ENCODE peak calls at places on chromosomes 11 and 22, in five cellular contexts. S is PC-3, J is neural progenitor cell, D is GM23338, K is OCI-LY7. A is an unnamed sample.

GRCh38 chr11:78470861-78471442 is 53.3 kb upstream of the GAB2 start:
- DNase-seq in D (no peak), K (no peak), J (no peak), S (no peak), A (no peak)

GRCh38 chr11:128776434-128777284 is 82.8 kb downstream of the FLI1 start:
- DNase-seq in J (peak; percentile 78), S (peak; percentile 47), K (peak; percentile 62), D (peak; percentile 93), A (peak; percentile 73)

GRCh38 chr11:13718394-13718793 is 49.9 kb downstream of the FAR1 start:
- DNase-seq in S (no peak), J (no peak), K (no peak), D (no peak), A (no peak)

GRCh38 chr11:26493616-26494015 is 78.4 kb downstream of the MUC15 start:
- DNase-seq in S (no peak), K (no peak), J (peak; percentile 34), D (peak; percentile 8), A (no peak)

GRCh38 chr11:71477637-71478011 is 24.6 kb downstream of the NADSYN1 start:
- DNase-seq in D (peak; percentile 60), K (no peak), J (peak; percentile 68), S (no peak), A (no peak)

GRCh38 chr22:50146440-50147228 is 23.9 kb upstream of the PANX2 start:
- DNase-seq in J (peak; percentile 40), D (no peak), K (no peak), S (no peak), A (peak; percentile 68)

GRCh38 chr22:46446799-46447198 is 90.6 kb downstream of the CELSR1 start:
- DNase-seq in D (no peak), K (no peak), S (no peak), J (no peak), A (no peak)

GRCh38 chr22:22467112-22467511 is 41.4 kb downstream of the ZNF280B start:
- DNase-seq in K (no peak), J (no peak), D (no peak), S (no peak), A (no peak)

GRCh38 chr11:96426356-96427103 is 36.7 kb downstream of the JRKL start:
- DNase-seq in D (peak; percentile 71), S (peak; percentile 72), J (peak; percentile 63), K (peak; percentile 41), A (peak; percentile 47)

GRCh38 chr11:122091850-122092249 is 24.2 kb downstream of the BLID start:
- DNase-seq in J (no peak), S (peak; percentile 2), K (no peak), D (no peak), A (no peak)

GRCh38 chr22:25113316-25113721 is 86.3 kb upstream of the CRYBB3 start:
- DNase-seq in J (no peak), K (no peak), S (no peak), D (no peak), A (peak; percentile 22)

GRCh38 chr11:119726585-119727522 is 2.1 kb downstream of the NECTIN1 start:
- DNase-seq in J (peak; percentile 84), S (no peak), D (peak; percentile 92), K (no peak), A (no peak)

GRCh38 chr11:121479839-121480238 is 27.1 kb upstream of the SORL1-AS1 start:
- DNase-seq in D (no peak), J (no peak), S (peak; percentile 19), K (no peak), A (no peak)

GRCh38 chr22:46111645-46112306 is 38.5 kb upstream of the PPARA start:
- DNase-seq in S (no peak), J (peak; percentile 28), K (no peak), D (peak; percentile 44), A (no peak)

GRCh38 chr11:16818284-16818683 is 79.8 kb downstream of the C11orf58 start:
- DNase-seq in D (no peak), J (no peak), K (no peak), S (peak; percentile 72), A (no peak)

GRCh38 chr22:38125731-38126344 is 15.4 kb upstream of the BAIAP2L2 start:
- DNase-seq in J (no peak), S (no peak), K (no peak), D (no peak), A (no peak)

GRCh38 chr22:33919591-33920501 is at the start of gene LARGE1:
- DNase-seq in D (peak; percentile 71), K (peak; percentile 52), S (no peak), J (peak; percentile 78), A (peak; percentile 76)

GRCh38 chr11:44607324-44607962 is 42.0 kb downstream of the CD82 start:
- DNase-seq in J (no peak), D (no peak), S (no peak), K (no peak), A (no peak)

GRCh38 chr11:94449437-94449836 is 44.2 kb downstream of the MRE11 start:
- DNase-seq in D (no peak), J (no peak), S (peak; percentile 99), K (no peak), A (peak; percentile 36)

GRCh38 chr11:58330861-58331260 is 28.0 kb downstream of the OR5B17 start:
- DNase-seq in S (peak; percentile 42), J (no peak), K (no peak), D (no peak), A (no peak)

GRCh38 chr11:57314221-57314973 is 10.4 kb downstream of the TNKS1BP1 start:
- DNase-seq in K (no peak), D (no peak), S (no peak), J (no peak), A (no peak)

GRCh38 chr11:57312511-57313021 is 12.2 kb downstream of the TNKS1BP1 start:
- DNase-seq in D (no peak), K (no peak), J (no peak), S (peak; percentile 15), A (no peak)

GRCh38 chr11:57315491-57315890 is 9.3 kb downstream of the TNKS1BP1 start:
- DNase-seq in K (no peak), J (no peak), S (no peak), D (peak; percentile 50), A (no peak)

GRCh38 chr11:57313071-57313787 is 11.5 kb downstream of the TNKS1BP1 start:
- DNase-seq in K (no peak), D (no peak), J (no peak), S (no peak), A (peak; percentile 57)

DNA sequence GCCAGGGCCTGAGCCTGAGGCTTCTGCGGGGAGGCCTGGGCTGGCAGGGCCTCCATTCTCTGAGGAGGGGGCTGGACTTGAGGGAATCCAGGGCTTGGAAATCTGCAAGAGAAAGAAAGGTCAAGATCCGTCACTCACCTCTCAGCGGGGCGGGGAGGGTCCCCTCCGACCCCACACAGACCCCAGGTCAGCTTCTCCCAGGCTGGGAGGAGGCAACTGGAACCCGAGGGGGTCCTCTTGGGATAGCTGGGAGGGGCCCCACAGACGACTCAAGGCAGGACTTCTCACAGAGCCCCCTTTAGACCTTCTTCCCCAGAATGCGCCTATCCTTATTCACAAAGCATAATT is 11.0 kb downstream of the TNKS1BP1 start:
- DNase-seq in J (no peak), D (no peak), S (no peak), K (no peak), A (no peak)
- H3K4me2 ChIP-seq in J (no peak overlapping the region), D (no peak overlapping the region), S (no peak overlapping the region), K (no peak overlapping the region), A (no peak overlapping the region)

GRCh38 chr11:11620966-11621880 is 582 bp downstream of the GALNT18 start:
- DNase-seq in D (peak; percentile 50), J (peak; percentile 62), S (peak; percentile 31), K (no peak), A (peak; percentile 61)
- H2AFZ ChIP-seq in D (peak overlapping the region; percentile 94), J (peak overlapping the region; percentile 83), S (peak overlapping the region; percentile 84), K (no peak overlapping the region), A (peak overlapping the region; percentile 67)

GRCh38 chr11:47155914-47156313 is 20.8 kb downstream of the ARFGAP2 start:
- DNase-seq in S (no peak), J (no peak), K (no peak), D (no peak), A (no peak)

GRCh38 chr11:47156333-47156732 is 20.3 kb downstream of the ARFGAP2 start:
- DNase-seq in S (no peak), D (no peak), K (no peak), J (no peak), A (no peak)

GRCh38 chr11:47158242-47158641 is 18.4 kb downstream of the ARFGAP2 start:
- DNase-seq in J (no peak), K (no peak), D (no peak), S (no peak), A (no peak)

GRCh38 chr11:47154738-47155570 is 21.7 kb downstream of the ARFGAP2 start:
- DNase-seq in K (peak; percentile 85), D (no peak), J (no peak), S (no peak), A (no peak)

DNA sequence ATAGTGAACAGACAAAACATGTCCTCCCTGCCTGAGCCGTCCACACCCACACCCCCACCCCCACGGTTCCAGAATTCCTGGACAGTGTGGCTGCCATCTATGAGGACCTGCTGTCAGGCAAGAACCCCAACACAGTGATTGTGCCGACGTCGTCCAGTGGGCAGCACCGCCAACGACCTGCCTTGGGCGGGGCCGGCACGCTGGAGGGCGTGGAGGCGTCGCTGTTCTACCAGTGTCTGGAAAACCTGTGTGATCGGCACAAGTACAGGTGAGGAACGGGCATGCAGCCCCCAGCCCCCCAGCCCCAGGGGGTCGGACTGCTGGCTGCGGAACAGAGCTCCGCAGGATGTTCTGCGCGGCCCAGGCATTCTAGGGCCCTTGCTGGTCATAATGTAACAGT is 19.7 kb downstream of the ARFGAP2 start:
- DNase-seq in J (no peak), D (no peak), S (no peak), K (no peak), A (no peak)
- TF ChIP-seq EZH2phosphoT487 in J (no peak), D (no peak), S (no peak), K (no peak), A (no peak)

GRCh38 chr22:26460202-26460601 is 23.4 kb downstream of the HPS4 start:
- DNase-seq in S (no peak), D (no peak), K (no peak), J (no peak), A (no peak)
- H3K4me2 ChIP-seq in S (no peak overlapping the region), D (no peak overlapping the region), K (no peak overlapping the region), J (no peak overlapping the region), A (no peak overlapping the region)

A was measured in hepatocyte.